ENCODE peak calls at places on chromosomes 2 and 18, in five cellular contexts. J is OCI-LY7; F is AG04449; C is IMR-90; B is CD4-positive, alpha-beta T cell. H is an unnamed sample.

GRCh38 chr2:99537910-99538485 is 48.2 kb upstream of the REV1 start:
- DNase-seq in F (no peak), B (no peak), J (no peak), C (no peak), H (no peak)

GRCh38 chr2:136291871-136292270 is 173.9 kb upstream of the CXCR4 start:
- DNase-seq in J (no peak), F (no peak), C (no peak), B (no peak), H (no peak)

GRCh38 chr2:6384341-6384740 is 481.4 kb downstream of the CMPK2 start:
- DNase-seq in C (no peak), F (no peak), B (no peak), J (no peak), H (no peak)

GRCh38 chr18:79912409-79912991 is 39.0 kb downstream of the SLC66A2 start:
- DNase-seq in B (no peak), C (no peak), J (no peak), F (no peak), H (peak; percentile 28)

GRCh38 chr2:31523871-31524492 is 56.8 kb downstream of the SRD5A2 start:
- DNase-seq in J (peak; percentile 69), C (peak; percentile 52), B (peak; percentile 31), F (no peak), H (peak; percentile 27)

GRCh38 chr18:9466911-9467310 is 8.4 kb upstream of the RALBP1 start:
- DNase-seq in B (no peak), F (no peak), J (no peak), C (no peak), H (no peak)

GRCh38 chr2:105576440-105577241 is 168.1 kb upstream of the NCK2 start:
- DNase-seq in J (peak; percentile 54), F (peak; percentile 12), B (no peak), C (peak; percentile 42), H (peak; percentile 70)

GRCh38 chr2:190792956-190793888 is 87.4 kb upstream of the GLS start:
- DNase-seq in J (no peak), B (no peak), F (no peak), C (no peak), H (no peak)

GRCh38 chr2:202278944-202279343 is 13.4 kb downstream of the NOP58 start:
- DNase-seq in C (peak; percentile 78), B (no peak), J (peak; percentile 22), F (no peak), H (no peak)

GRCh38 chr2:201130524-201131186 is 14.7 kb downstream of the CFLAR start:
- DNase-seq in B (no peak), C (peak; percentile 91), J (peak; percentile 9), F (no peak), H (no peak)

GRCh38 chr18:41529093-41529492 is 425.9 kb upstream of the PIK3C3 start:
- DNase-seq in B (no peak), C (no peak), F (no peak), J (no peak), H (no peak)

GRCh38 chr18:12904012-12904516 is 20.0 kb upstream of the PTPN2 start:
- DNase-seq in C (no peak), B (no peak), F (no peak), J (no peak), H (no peak)

GRCh38 chr2:203730076-203730729 is 23.8 kb downstream of the CD28 start:
- DNase-seq in J (no peak), B (no peak), C (peak; percentile 78), F (no peak), H (peak; percentile 53)

GRCh38 chr18:55152801-55153200 is 193.5 kb upstream of the CCDC68 start:
- DNase-seq in C (peak; percentile 73), J (no peak), B (no peak), F (peak; percentile 24), H (no peak)

GRCh38 chr2:54903736-54904554 is 146.3 kb downstream of the RTN4 start:
- DNase-seq in F (peak; percentile 97), J (no peak), B (no peak), C (peak; percentile 99), H (no peak)

GRCh38 chr2:201472411-201472810 is 20.9 kb downstream of the STRADB start:
- DNase-seq in J (no peak), B (no peak), F (no peak), C (peak; percentile 53), H (no peak)

GRCh38 chr18:24992491-24992890 is 359.5 kb downstream of the ZNF521 start:
- DNase-seq in F (no peak), J (no peak), B (no peak), C (peak; percentile 55), H (no peak)

GRCh38 chr2:134669731-134670669 is 48.8 kb downstream of the TMEM163 start:
- DNase-seq in F (no peak), J (no peak), C (no peak), B (peak; percentile 54), H (no peak)

GRCh38 chr18:9706081-9706935 is 1.8 kb upstream of the RAB31 start:
- DNase-seq in B (no peak), F (no peak), J (no peak), C (peak; percentile 28), H (no peak)

GRCh38 chr18:79534356-79534755 is 138.6 kb downstream of the NFATC1 start:
- DNase-seq in C (no peak), J (no peak), B (no peak), F (no peak), H (no peak)

GRCh38 chr2:175170679-175171304 is 2.8 kb upstream of the ATF2 start:
- DNase-seq in F (no peak), C (no peak), B (no peak), J (no peak), H (no peak)
- TF ChIP-seq CTCF in F (no peak), C (no peak), B (no peak), J (no peak), H (no peak)

DNA sequence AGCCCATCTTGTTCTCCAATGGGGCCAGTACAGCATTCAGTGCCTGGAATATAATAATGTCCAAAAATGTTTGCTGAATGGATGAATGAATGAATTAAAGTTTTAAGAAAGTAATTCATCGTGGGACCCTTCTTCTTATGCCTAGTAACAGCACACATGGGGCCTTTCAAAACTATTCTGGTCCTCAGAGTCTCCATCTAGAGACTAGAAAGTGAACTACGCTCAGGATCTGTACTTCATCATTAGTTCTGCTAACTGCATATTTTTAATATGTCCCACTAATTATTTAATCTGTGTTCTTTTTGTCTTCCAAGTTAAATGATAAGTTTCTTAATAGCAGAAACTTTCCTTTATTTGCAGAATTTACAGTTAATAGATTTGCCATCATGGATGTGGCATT is 172.5 kb downstream of the SMAD2 start:
- DNase-seq in J (peak; percentile 2), F (no peak), B (no peak), C (no peak), H (no peak)
- TF ChIP-seq CTCF in J (peak; percentile 54), F (peak; percentile 3), B (peak; percentile 17), C (peak; percentile 27), H (no peak)

GRCh38 chr2:153870308-153870707 is 1.4 kb upstream of the GALNT13 start:
- DNase-seq in C (no peak), J (no peak), F (no peak), B (no peak), H (no peak)
- TF ChIP-seq CTCF in C (no peak), J (no peak), F (no peak), B (no peak), H (no peak)

DNA sequence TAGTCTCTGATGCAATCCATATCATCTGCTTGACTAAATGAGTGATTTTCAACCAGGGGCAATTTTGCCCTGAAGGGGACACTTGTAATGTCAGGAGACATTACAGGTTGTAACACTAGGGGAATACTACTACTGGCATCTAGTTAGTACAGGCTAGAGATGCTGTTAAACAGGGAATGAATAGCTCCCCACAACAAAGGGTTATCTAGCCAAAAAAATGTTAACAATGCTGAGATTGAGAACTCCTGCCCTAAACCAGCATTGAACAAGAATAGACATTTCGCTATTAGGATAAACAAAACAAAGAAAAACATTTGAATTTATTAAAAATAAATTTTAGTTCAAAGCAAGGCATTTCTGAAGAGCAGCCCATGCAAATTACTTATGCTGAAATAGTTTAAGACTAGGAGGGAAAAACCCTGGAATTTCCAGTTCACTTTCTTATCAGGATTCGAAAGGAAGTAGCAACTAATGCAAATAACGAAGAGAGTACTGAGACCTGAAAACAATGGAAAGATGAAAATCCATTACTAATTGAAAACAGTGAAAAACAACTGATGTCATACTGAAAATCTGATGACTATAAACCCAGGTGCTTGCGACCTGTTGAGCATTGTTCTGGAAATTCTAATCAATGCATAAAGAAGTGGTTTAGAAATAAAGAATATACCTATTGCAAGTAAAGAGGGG is 53.1 kb downstream of the CAB39 start:
- DNase-seq in F (no peak), B (no peak), C (no peak), J (no peak), H (no peak)
- TF ChIP-seq CTCF in F (no peak), B (no peak), C (no peak), J (no peak), H (no peak)

DNA sequence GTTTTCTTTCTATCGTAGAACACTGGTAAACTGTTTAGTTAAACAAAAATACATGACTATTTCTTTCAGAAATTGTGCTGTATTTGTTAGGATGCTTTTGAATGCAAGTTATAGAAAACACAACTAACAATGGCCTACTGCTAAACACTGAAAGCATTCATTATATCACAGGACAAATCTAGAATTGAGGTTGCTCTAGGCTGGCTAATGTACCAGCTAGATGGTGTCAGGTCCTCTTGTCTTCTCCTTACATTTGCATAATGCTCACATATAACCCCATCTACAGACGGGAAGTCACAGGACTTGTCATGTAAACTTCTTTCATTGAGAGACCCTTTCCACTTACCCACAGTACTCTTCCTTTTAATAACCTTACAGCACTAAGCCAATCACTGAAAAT is 586.8 kb downstream of the DSC3 start:
- DNase-seq in B (no peak), J (no peak), C (no peak), F (no peak), H (no peak)
- TF ChIP-seq CTCF in B (no peak), J (no peak), C (no peak), F (no peak), H (no peak)

DNA sequence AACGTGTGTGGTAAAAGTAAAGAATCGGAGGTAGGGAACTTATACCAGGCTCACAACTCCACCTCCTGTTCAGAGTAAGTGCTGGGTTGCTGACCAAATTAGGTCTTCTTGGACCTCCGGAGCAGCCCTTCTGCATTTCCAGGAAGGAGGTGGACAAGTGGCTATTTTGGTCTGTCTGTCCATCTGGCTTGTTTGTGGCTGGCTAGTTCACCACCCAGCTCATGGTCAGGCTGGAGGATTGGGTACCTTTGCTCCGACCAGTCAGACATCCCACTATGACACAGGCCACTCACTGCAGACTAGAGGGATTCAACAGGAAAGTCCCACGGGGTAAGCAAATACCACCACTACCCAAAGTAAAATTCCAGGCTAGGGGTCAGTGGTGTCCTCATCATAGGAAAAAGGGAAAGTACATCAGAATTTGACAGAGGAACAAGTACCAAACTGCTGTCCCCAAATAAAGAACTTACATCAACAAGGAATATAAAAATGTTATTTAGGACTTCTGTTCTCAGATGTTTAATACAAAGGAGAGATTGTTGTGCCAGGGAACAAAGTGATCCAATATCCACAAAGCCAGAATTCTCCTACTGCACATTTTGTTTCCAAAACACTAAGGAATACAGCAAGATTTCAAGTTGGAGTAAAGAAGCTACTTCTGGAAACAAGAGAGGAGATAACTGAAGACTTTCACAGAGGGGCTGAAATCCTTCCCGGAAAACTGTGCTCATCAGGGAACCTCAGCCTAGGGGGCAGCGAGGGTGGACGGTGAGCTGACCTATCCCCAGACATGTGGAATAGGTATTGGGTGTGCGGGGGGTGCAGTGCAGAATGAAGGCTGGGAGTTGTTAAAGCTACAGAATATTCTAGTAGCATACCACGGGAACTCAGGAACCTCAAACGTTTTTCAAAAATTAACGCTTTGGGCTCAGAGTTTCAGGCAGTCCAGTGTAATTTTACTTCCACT is 56.9 kb downstream of the BCL2 start:
- DNase-seq in C (no peak), B (no peak), F (no peak), J (no peak), H (no peak)
- TF ChIP-seq CTCF in C (no peak), B (no peak), F (no peak), J (no peak), H (no peak)